ENCODE peak calls at places on chromosomes 4 and X, in five cellular contexts. One of them, this sample, is unnamed.
A peak's percentile ranks its signal among the peaks of the same experiment; 100 is the strongest.

GRCh38 chr4:56757821-56758400 is 63.6 kb downstream of the SPINK2 start:
- DNase-seq in SK-N-SH: no peak
- DNase-seq in K562: no peak
- DNase-seq in HCT116: peak; percentile 70
- DNase-seq in HepG2: peak; percentile 47
- DNase-seq in this sample: no peak

GRCh38 chr4:176387571-176387970 is 67.8 kb downstream of the SPCS3 start:
- DNase-seq in SK-N-SH: no peak
- DNase-seq in K562: no peak
- DNase-seq in HCT116: no peak
- DNase-seq in HepG2: no peak
- DNase-seq in this sample: no peak

GRCh38 chr4:30945586-30945985 is 225.4 kb downstream of the PCDH7 start:
- DNase-seq in SK-N-SH: no peak
- DNase-seq in K562: no peak
- DNase-seq in HCT116: peak; percentile 61
- DNase-seq in HepG2: no peak
- DNase-seq in this sample: no peak

GRCh38 chr4:10666616-10667015 is 18.0 kb downstream of the CLNK start:
- DNase-seq in SK-N-SH: no peak
- DNase-seq in K562: no peak
- DNase-seq in HCT116: no peak
- DNase-seq in HepG2: no peak
- DNase-seq in this sample: no peak

GRCh38 chr4:13547563-13548041 is 3.3 kb upstream of the NKX3-2 start:
- DNase-seq in SK-N-SH: peak; percentile 56
- DNase-seq in K562: no peak
- DNase-seq in HCT116: no peak
- DNase-seq in HepG2: no peak
- DNase-seq in this sample: no peak

GRCh38 chrX:133849676-133850075 is 135.7 kb downstream of the GPC3 start:
- DNase-seq in SK-N-SH: no peak
- DNase-seq in K562: no peak
- DNase-seq in HCT116: no peak
- DNase-seq in HepG2: no peak
- DNase-seq in this sample: no peak

GRCh38 chr4:55186700-55187099 is 61.3 kb upstream of the KDR start:
- DNase-seq in SK-N-SH: no peak
- DNase-seq in K562: no peak
- DNase-seq in HCT116: no peak
- DNase-seq in HepG2: no peak
- DNase-seq in this sample: no peak

GRCh38 chr4:72390409-72390808 is 178.6 kb downstream of the ADAMTS3 start:
- DNase-seq in SK-N-SH: no peak
- DNase-seq in K562: no peak
- DNase-seq in HCT116: no peak
- DNase-seq in HepG2: no peak
- DNase-seq in this sample: no peak

GRCh38 chr4:144190009-144190408 is 49.5 kb upstream of the GYPA start:
- DNase-seq in SK-N-SH: no peak
- DNase-seq in K562: no peak
- DNase-seq in HCT116: no peak
- DNase-seq in HepG2: no peak
- DNase-seq in this sample: no peak

GRCh38 chr4:128354205-128354821 is 66.7 kb upstream of the PGRMC2 start:
- DNase-seq in SK-N-SH: peak; percentile 8
- DNase-seq in K562: peak; percentile 21
- DNase-seq in HCT116: no peak
- DNase-seq in HepG2: peak; percentile 30
- DNase-seq in this sample: peak; percentile 1
- TF ChIP-seq JUND in SK-N-SH: peak; percentile 82
- TF ChIP-seq JUND in K562: no peak
- TF ChIP-seq JUND in HCT116: no peak
- TF ChIP-seq JUND in HepG2: no peak
- TF ChIP-seq JUND in this sample: no peak

DNA sequence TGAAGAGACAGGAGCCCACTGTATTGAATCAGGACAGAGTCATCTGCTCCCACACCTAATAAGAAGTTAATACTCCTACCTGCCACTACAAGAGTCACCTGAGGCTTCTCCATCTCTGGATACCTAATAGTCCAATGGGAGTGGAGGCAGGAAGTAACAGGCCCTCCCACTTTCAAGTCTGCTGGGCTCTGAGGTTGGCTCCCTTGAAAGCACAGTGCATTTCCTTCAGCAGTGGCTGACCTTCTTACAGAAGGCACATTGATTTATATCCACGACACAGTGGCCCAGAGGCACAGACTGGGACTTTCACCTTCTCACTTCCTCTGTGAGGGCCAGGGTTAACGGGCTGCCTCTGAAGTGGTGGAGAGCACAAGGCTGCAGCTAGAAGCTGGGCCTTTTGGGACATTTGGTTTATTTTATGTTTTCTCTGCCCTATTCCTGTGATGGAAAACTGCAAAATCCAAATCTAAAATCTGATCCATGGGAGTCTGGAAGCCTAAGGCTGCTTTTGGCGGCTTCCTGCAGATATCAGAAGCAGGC is 38.1 kb downstream of the FRG2 start:
- DNase-seq in SK-N-SH: no peak
- DNase-seq in K562: no peak
- DNase-seq in HCT116: no peak
- DNase-seq in HepG2: no peak
- DNase-seq in this sample: no peak
- TF ChIP-seq JUND in SK-N-SH: no peak
- TF ChIP-seq JUND in K562: no peak
- TF ChIP-seq JUND in HCT116: no peak
- TF ChIP-seq JUND in HepG2: no peak
- TF ChIP-seq JUND in this sample: no peak

DNA sequence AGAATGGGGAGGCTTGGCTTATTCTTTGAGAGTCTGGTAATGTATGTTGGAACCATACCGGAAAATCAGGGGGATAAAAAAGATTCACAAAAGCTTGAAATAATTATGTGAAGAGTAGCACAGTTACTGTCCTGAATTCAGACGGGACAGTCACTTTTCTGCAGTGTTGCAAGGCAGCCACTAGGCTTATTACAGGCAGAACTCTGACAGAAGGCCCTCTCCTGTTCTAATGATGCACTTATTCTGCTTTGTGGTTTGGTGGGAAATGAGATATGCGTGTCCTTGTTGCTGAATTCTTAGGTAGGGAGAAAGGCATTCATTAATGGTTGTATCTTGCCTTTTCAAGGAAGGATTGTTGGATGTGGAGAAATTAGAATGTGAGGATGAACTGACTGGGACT is 37.2 kb downstream of the GUCY1B1 start:
- DNase-seq in SK-N-SH: peak; percentile 15
- DNase-seq in K562: no peak
- DNase-seq in HCT116: peak; percentile 28
- DNase-seq in HepG2: peak; percentile 15
- DNase-seq in this sample: peak; percentile 42
- TF ChIP-seq JUND in SK-N-SH: no peak
- TF ChIP-seq JUND in K562: no peak
- TF ChIP-seq JUND in HCT116: no peak
- TF ChIP-seq JUND in HepG2: no peak
- TF ChIP-seq JUND in this sample: no peak

GRCh38 chr4:8906668-8906970 is 35.0 kb upstream of the HMX1 start:
- DNase-seq in SK-N-SH: peak; percentile 26
- DNase-seq in K562: no peak
- DNase-seq in HCT116: no peak
- DNase-seq in HepG2: no peak
- DNase-seq in this sample: no peak
- TF ChIP-seq JUND in SK-N-SH: no peak
- TF ChIP-seq JUND in K562: no peak
- TF ChIP-seq JUND in HCT116: no peak
- TF ChIP-seq JUND in HepG2: no peak
- TF ChIP-seq JUND in this sample: no peak

GRCh38 chr4:183867247-183867646 is 37.9 kb upstream of the STOX2 start:
- DNase-seq in SK-N-SH: no peak
- DNase-seq in K562: no peak
- DNase-seq in HCT116: no peak
- DNase-seq in HepG2: no peak
- DNase-seq in this sample: no peak
- TF ChIP-seq JUND in SK-N-SH: no peak
- TF ChIP-seq JUND in K562: no peak
- TF ChIP-seq JUND in HCT116: no peak
- TF ChIP-seq JUND in HepG2: no peak
- TF ChIP-seq JUND in this sample: no peak

GRCh38 chrX:45807572-45808425 is 607.1 kb upstream of the DIPK2B start:
- DNase-seq in SK-N-SH: no peak
- DNase-seq in K562: no peak
- DNase-seq in HCT116: no peak
- DNase-seq in HepG2: no peak
- DNase-seq in this sample: no peak
- TF ChIP-seq JUND in SK-N-SH: peak; percentile 58
- TF ChIP-seq JUND in K562: no peak
- TF ChIP-seq JUND in HCT116: no peak
- TF ChIP-seq JUND in HepG2: no peak
- TF ChIP-seq JUND in this sample: no peak

GRCh38 chr4:145281224-145281623 is 100.8 kb upstream of the OTUD4 start:
- DNase-seq in SK-N-SH: no peak
- DNase-seq in K562: no peak
- DNase-seq in HCT116: no peak
- DNase-seq in HepG2: no peak
- DNase-seq in this sample: no peak

GRCh38 chr4:145276044-145276443 is 95.7 kb upstream of the OTUD4 start:
- DNase-seq in SK-N-SH: no peak
- DNase-seq in K562: no peak
- DNase-seq in HCT116: no peak
- DNase-seq in HepG2: no peak
- DNase-seq in this sample: no peak

GRCh38 chr4:145279122-145279960 is 99.0 kb upstream of the OTUD4 start:
- DNase-seq in SK-N-SH: peak; percentile 12
- DNase-seq in K562: no peak
- DNase-seq in HCT116: no peak
- DNase-seq in HepG2: no peak
- DNase-seq in this sample: no peak

GRCh38 chr4:145280541-145280940 is 100.2 kb upstream of the OTUD4 start:
- DNase-seq in SK-N-SH: no peak
- DNase-seq in K562: no peak
- DNase-seq in HCT116: no peak
- DNase-seq in HepG2: no peak
- DNase-seq in this sample: no peak

GRCh38 chr4:145278341-145279121 is 98.1 kb upstream of the OTUD4 start:
- DNase-seq in SK-N-SH: no peak
- DNase-seq in K562: peak; percentile 61
- DNase-seq in HCT116: no peak
- DNase-seq in HepG2: no peak
- DNase-seq in this sample: no peak
- TF ChIP-seq JUND in SK-N-SH: peak; percentile 43
- TF ChIP-seq JUND in K562: peak; percentile 81
- TF ChIP-seq JUND in HCT116: no peak
- TF ChIP-seq JUND in HepG2: no peak
- TF ChIP-seq JUND in this sample: no peak

GRCh38 chr4:40043786-40044185 is 12.9 kb upstream of the N4BP2 start:
- DNase-seq in SK-N-SH: no peak
- DNase-seq in K562: no peak
- DNase-seq in HCT116: no peak
- DNase-seq in HepG2: no peak
- DNase-seq in this sample: no peak
- TF ChIP-seq JUND in SK-N-SH: no peak
- TF ChIP-seq JUND in K562: no peak
- TF ChIP-seq JUND in HCT116: no peak
- TF ChIP-seq JUND in HepG2: no peak
- TF ChIP-seq JUND in this sample: no peak

GRCh38 chrX:39823424-39823823 is 274.3 kb downstream of the BCOR start:
- DNase-seq in SK-N-SH: no peak
- DNase-seq in K562: no peak
- DNase-seq in HCT116: no peak
- DNase-seq in HepG2: no peak
- DNase-seq in this sample: no peak
- TF ChIP-seq JUND in SK-N-SH: no peak
- TF ChIP-seq JUND in K562: no peak
- TF ChIP-seq JUND in HCT116: no peak
- TF ChIP-seq JUND in HepG2: no peak
- TF ChIP-seq JUND in this sample: no peak